ENCODE peak calls at places on chromosomes 12 and 14, in four cellular contexts. M is cardiac muscle cell, R is A549, F is hepatocyte. B is an unnamed sample.

GRCh38 chr12:22588817-22589216 is 36.2 kb upstream of the ETNK1 start:
- DNase-seq in M (no peak), R (peak; percentile 36), F (peak; percentile 55), B (no peak)

GRCh38 chr14:91369628-91370445 is 47.8 kb downstream of the CCDC88C start:
- DNase-seq in M (no peak), R (no peak), F (no peak), B (no peak)

GRCh38 chr14:74501135-74501614 is 7.6 kb downstream of the ISCA2 start:
- DNase-seq in M (peak; percentile 82), R (peak; percentile 49), F (peak; percentile 85), B (peak; percentile 72)

GRCh38 chr14:33611405-33612183 is 339.3 kb downstream of the EGLN3 start:
- DNase-seq in M (no peak), R (no peak), F (no peak), B (peak; percentile 58)

GRCh38 chr14:52922656-52923055 is 28.2 kb downstream of the FERMT2 start:
- DNase-seq in M (no peak), R (no peak), F (no peak), B (peak; percentile 74)

GRCh38 chr12:58443273-58443980 is 476.9 kb downstream of the LRIG3 start:
- DNase-seq in M (peak; percentile 13), R (no peak), F (peak; percentile 26), B (peak; percentile 63)

GRCh38 chr14:90483551-90483950 is 86.7 kb downstream of the CALM1 start:
- DNase-seq in M (no peak), R (no peak), F (no peak), B (no peak)

GRCh38 chr12:86748874-86749273 is 492.7 kb upstream of the MGAT4C start:
- DNase-seq in M (no peak), R (no peak), F (no peak), B (no peak)

GRCh38 chr12:13347241-13348043 is 150.9 kb downstream of the EMP1 start:
- DNase-seq in M (no peak), R (peak; percentile 36), F (peak; percentile 11), B (peak; percentile 91)

GRCh38 chr14:77124345-77125274 is 17.0 kb downstream of the ZDHHC22 start:
- DNase-seq in M (peak; percentile 67), R (no peak), F (peak; percentile 78), B (peak; percentile 42)

GRCh38 chr12:4450551-4451112 is 5.0 kb upstream of the FGF6 start:
- DNase-seq in M (peak; percentile 34), R (no peak), F (no peak), B (no peak)

GRCh38 chr14:57486767-57487379 is 6.8 kb downstream of the CCDC198 start:
- DNase-seq in M (peak; percentile 58), R (no peak), F (peak; percentile 63), B (peak; percentile 61)

GRCh38 chr12:107844312-107844921 is 69.9 kb downstream of the ASCL4 start:
- DNase-seq in M (peak; percentile 24), R (no peak), F (peak; percentile 29), B (no peak)

GRCh38 chr12:54398995-54399793 is 14.7 kb upstream of the ZNF385A start:
- DNase-seq in M (peak; percentile 85), R (peak; percentile 96), F (peak; percentile 87), B (peak; percentile 90)

GRCh38 chr14:62253931-62254330 is 491.7 kb downstream of the SNAPC1 start:
- DNase-seq in M (no peak), R (no peak), F (peak; percentile 33), B (peak; percentile 35)

GRCh38 chr14:95482967-95483842 is 33.2 kb downstream of the SYNE3 start:
- DNase-seq in M (no peak), R (peak; percentile 71), F (peak; percentile 90), B (peak; percentile 83)

GRCh38 chr12:65364021-65364420 is 85.5 kb downstream of the MSRB3 start:
- DNase-seq in M (no peak), R (no peak), F (no peak), B (peak; percentile 60)

DNA sequence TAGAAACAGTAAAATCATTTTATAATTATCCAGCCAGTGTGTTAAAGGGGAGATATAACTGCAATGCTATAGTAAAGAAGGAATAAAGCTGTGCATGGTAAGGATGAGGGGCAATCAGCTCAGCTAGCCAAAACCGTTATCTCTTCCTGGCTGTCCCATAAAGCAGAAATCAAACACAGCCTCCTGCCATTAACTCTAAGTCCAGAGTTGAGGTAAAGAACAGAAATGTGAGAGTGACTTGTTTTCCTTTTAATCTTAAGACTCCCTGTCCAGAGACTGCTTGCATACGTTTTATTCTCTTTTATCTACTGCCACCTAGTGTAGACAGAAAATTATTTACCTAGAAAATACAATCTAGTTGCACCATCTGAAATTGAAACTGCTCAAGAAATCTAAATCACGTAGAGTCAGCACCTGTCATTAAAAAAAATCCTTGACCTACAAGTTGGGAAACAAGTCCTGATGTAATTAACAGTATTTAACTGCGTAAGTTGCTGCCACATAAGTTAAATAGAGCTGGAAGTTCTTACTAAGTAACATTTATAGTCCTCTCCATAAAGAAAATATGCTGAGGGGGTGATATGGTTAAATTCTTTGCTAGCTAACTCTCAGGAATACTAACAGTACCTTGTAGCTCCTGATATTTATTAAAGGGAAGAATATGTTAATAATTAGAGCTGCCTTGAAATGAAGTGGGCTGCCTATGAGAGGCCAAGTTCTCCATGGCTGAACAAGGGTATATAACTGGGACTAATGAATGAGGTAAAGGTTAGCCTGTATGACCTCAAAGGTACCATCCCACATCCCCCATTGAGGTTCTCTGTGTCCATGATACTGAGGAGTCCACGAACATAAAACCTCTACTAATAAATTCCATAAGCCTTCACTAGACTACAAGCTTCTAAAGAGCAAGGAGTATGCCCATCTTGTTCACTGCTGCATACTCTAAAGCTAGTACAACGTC is 62.7 kb downstream of the GALNT4 start:
- DNase-seq in M (peak; percentile 65), R (peak; percentile 51), F (peak; percentile 65), B (peak; percentile 85)
- H3K4me3 ChIP-seq in M (no peak overlapping the region), R (no peak overlapping the region), F (no peak overlapping the region), B (no peak overlapping the region)

DNA sequence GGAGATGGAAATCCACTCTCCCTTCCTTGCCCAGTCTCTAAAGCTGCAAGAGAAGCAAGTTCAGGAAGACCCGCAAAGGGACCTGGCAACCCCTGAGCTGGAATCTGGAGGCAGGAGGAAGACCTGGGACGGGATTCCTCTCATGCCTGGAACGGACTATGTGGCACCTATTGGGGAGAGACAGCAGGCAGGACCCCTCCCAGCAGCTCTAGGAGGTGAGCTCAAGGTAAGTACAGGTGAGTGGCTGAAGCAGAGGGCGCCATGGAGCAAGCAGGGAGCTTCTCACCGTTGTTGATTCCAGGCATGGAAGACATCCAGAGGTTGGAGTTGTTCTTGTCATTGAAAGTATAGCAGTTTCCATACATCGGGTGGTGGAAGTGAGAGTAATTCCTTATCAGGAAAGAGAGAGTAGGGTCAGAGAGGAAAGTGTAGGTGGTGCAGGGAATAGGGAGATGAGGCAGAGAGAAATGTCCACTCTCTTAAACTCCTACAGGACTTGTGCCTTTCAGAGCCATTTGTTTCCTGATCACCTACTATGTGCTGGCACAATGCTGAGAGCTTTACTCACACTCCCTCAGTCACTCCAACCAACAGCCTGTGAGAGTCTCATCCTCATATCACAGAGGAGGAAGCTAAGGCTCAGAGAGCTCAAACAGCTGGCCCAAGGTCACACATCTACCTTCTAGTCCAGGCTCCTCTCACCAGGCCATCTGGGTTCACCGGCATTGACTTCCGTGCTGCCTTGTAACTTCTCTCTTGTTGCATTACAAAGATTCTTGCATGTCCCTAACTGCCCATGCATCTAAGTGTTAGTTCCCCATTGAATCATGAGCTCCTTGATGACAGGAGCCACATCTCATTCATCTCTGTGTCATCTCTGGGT is 13.9 kb upstream of the TNFRSF1A start:
- DNase-seq in M (no peak), R (no peak), F (no peak), B (no peak)
- TF ChIP-seq CTCF in M (no peak), R (no peak), F (no peak), B (no peak)

DNA sequence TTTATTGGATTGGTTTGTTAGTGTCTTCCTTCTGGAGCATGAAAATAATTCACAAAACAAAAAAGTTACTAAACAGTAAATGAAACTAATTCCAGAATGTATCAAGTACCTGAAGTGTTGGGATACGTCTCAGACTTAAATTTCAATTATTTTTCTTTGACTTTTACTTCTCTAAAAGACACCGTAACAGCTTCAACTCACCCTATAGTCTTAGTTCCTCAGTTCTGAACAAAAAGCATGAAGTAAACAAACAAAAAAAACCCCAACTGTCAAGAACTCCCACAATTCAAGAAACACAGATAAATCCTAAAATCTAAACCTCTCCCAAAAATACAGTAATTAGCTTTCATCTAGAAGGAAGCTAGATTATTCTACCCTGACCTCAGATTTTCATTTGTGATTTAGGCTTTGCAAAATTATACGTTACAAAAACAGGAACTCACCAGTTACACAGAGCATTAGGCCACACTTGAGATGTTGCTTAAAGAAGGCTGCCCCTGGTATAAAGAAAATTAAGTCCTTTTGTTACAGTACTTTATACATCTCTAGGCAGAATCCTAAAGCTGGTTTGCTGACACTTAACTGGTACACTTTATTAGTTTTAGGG is 10.2 kb downstream of the HEATR5A start:
- DNase-seq in M (no peak), R (no peak), F (no peak), B (no peak)
- H3K4me3 ChIP-seq in M (no peak overlapping the region), R (no peak overlapping the region), F (no peak overlapping the region), B (no peak overlapping the region)

GRCh38 chr12:6313326-6313940 is 3.0 kb downstream of the PLEKHG6 start:
- DNase-seq in M (no peak), R (no peak), F (peak; percentile 5), B (no peak)
- TF ChIP-seq CTCF in M (no peak), R (no peak), F (no peak), B (no peak)

GRCh38 chr14:103258211-103258610 is 75.8 kb upstream of the EIF5 start:
- DNase-seq in M (no peak), R (no peak), F (no peak), B (no peak)

GRCh38 chr14:103256406-103256805 is 77.6 kb upstream of the EIF5 start:
- DNase-seq in M (no peak), R (no peak), F (no peak), B (no peak)

GRCh38 chr14:103257211-103257962 is 76.7 kb upstream of the EIF5 start:
- DNase-seq in M (no peak), R (no peak), F (no peak), B (no peak)

GRCh38 chr14:103259184-103259583 is 74.9 kb upstream of the EIF5 start:
- DNase-seq in M (no peak), R (no peak), F (no peak), B (no peak)

DNA sequence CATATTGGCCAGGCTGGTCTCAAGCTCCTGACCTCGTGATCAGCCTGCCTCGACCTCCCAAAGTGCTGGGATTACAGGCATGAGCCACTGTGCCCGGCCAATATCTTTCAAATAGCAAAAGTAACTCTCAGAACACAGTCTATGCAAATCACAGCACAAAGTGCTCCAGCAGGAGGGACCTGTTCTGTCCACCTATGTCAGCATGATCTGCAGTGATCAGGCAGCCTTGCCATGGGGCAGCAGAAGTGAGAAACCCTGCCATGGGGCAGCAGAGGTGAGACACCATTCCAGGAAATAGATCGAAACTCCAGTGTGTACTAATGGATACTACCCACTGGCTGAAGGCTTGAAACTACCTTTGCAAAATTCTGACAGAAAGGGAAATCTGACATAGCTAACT is 78.5 kb upstream of the EIF5 start:
- DNase-seq in M (no peak), R (no peak), F (no peak), B (no peak)
- H3K4me3 ChIP-seq in M (no peak overlapping the region), R (no peak overlapping the region), F (no peak overlapping the region), B (no peak overlapping the region)